ENCODE peak calls at places on chromosomes 16 and 17, in nine cellular contexts. C is endothelial cell, V is BJ, P is Peyer's patch, R is left ventricle myocardium inferior, K is astrocyte of the spinal cord, N is endothelial cell of umbilical vein, T is BE2C, E is RWPE1. S is an unnamed sample.

GRCh38 chr17:81434079-81434478 is 38.8 kb downstream of the BAHCC1 start:
- DNase-seq in C (no peak), V (no peak), P (no peak), R (peak; percentile 46), K (no peak), N (no peak), T (no peak), E (no peak), S (no peak)

GRCh38 chr16:66617010-66617434 is 12.5 kb downstream of the CMTM3 start:
- DNase-seq in C (no peak), V (no peak), P (no peak), R (no peak), K (peak; percentile 54), N (no peak), T (no peak), E (no peak), S (no peak)

GRCh38 chr16:71626018-71626857 is at the start of gene MARVELD3:
- DNase-seq in C (peak; percentile 20), V (no peak), P (peak; percentile 97), R (no peak), K (no peak), N (no peak), T (no peak), E (peak; percentile 91), S (no peak)

GRCh38 chr16:28935333-28935732 is 3.6 kb downstream of the CD19 start:
- DNase-seq in C (no peak), V (no peak), P (no peak), R (no peak), K (no peak), N (no peak), T (no peak), E (no peak), S (no peak)

GRCh38 chr17:34361478-34362061 is 1.5 kb downstream of the CCL1 start:
- DNase-seq in C (peak; percentile 97), V (no peak), P (peak; percentile 83), R (peak; percentile 89), K (peak; percentile 85), N (peak; percentile 93), T (peak; percentile 86), E (peak; percentile 88), S (peak; percentile 27)

GRCh38 chr17:73646409-73647305 is 2.4 kb upstream of the SDK2 start:
- DNase-seq in C (peak; percentile 33), V (no peak), P (no peak), R (no peak), K (no peak), N (no peak), T (peak; percentile 29), E (peak; percentile 20), S (no peak)

GRCh38 chr16:8600144-8600856 is 10.0 kb upstream of the TMEM114 start:
- DNase-seq in C (no peak), V (no peak), P (no peak), R (no peak), K (no peak), N (no peak), T (no peak), E (no peak), S (no peak)

GRCh38 chr16:72677662-72678447 is 370.1 kb downstream of the ZFHX3 start:
- DNase-seq in C (no peak), V (no peak), P (no peak), R (no peak), K (peak; percentile 41), N (no peak), T (no peak), E (no peak), S (no peak)

GRCh38 chr16:843771-844170 is 43.2 kb upstream of the GNG13 start:
- DNase-seq in C (no peak), V (no peak), P (no peak), R (no peak), K (no peak), N (no peak), T (no peak), E (no peak), S (no peak)

GRCh38 chr17:80008383-80008840 is 27.3 kb downstream of the TBC1D16 start:
- DNase-seq in C (peak; percentile 87), V (no peak), P (peak; percentile 90), R (peak; percentile 78), K (peak; percentile 48), N (peak; percentile 54), T (peak; percentile 87), E (peak; percentile 70), S (peak; percentile 65)

GRCh38 chr16:30997887-30998711 is 12.3 kb downstream of the STX1B start:
- DNase-seq in C (no peak), V (peak; percentile 47), P (no peak), R (no peak), K (peak; percentile 77), N (no peak), T (no peak), E (peak; percentile 92), S (no peak)

GRCh38 chr16:72658888-72659717 is 388.8 kb downstream of the ZFHX3 start:
- DNase-seq in C (no peak), V (no peak), P (no peak), R (no peak), K (peak; percentile 15), N (no peak), T (no peak), E (no peak), S (no peak)

GRCh38 chr17:74873874-74874614 is 1.2 kb upstream of the FDXR start:
- DNase-seq in C (no peak), V (no peak), P (no peak), R (no peak), K (no peak), N (peak; percentile 15), T (no peak), E (peak; percentile 36), S (no peak)

GRCh38 chr17:6328279-6328678 is 106.6 kb downstream of the AIPL1 start:
- DNase-seq in C (no peak), V (no peak), P (no peak), R (no peak), K (no peak), N (peak; percentile 33), T (no peak), E (peak; percentile 18), S (no peak)

DNA sequence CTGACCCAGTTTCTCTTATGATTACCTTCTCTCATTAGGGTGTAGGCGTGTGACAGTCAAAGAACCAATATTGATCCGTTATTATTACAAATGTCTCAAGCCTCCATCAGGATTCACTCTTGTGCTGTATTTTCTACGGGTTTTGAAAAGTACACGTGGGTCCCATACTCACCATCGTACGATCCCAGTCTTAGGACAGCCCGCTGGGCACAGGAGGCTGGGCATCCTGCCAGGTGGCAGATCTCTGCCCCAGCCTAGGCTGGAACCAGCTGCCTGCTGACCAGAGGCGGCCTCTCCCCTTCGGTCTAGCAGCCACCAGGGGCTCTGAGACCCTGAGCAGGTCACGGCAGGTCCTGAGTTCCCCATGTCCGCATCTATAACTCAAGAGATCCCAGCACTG is 2.0 kb upstream of the METRNL start:
- DNase-seq in C (no peak), V (no peak), P (no peak), R (no peak), K (no peak), N (no peak), T (no peak), E (no peak), S (no peak)
- TF ChIP-seq CTCF in C (no peak), V (no peak), P (no peak), R (no peak), K (no peak), N (no peak), T (no peak), E (no peak), S (no peak)

DNA sequence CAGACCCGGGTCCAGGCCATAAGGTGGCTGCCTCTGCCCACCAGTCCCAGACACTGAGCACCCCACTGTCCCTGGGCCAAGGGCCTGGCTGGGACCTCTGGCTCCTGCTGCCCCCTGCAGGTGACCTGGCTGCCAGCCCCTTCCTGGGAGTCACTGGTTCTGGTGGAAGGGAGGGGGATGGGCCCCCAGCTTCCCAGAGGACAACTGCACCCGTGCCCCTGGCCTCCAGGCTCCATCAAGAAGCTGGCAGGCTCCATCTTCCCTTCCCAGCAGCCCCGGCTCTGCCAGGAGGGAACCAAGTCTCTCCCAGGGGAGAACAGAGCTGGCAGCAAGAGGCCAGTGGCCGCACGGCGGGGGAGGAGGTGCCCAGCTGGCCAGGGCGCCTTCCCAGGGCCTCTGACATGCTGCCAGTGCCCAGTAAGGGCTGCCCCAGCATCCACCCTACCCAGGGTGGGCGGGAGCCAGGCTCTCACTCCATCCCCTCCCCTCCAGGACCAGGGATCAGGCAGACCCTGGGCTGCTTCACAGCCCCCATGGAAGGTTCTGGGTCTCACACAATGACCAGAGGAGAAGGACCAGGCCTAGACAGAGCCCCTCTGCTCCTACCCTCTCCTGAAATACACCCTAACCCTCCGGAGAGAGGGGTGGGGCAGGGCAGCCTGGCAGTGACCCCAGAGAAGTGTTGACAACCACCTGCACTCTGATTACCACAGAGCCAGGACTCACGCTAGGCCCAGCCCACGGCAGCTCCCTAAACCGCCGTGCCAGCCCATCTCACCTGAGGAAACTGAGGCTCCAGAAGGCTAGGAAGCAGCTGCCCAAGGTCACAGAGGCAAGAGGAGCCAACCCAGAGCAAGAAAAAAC is 3.6 kb downstream of the CLUH start:
- DNase-seq in C (no peak), V (no peak), P (no peak), R (peak; percentile 84), K (no peak), N (no peak), T (peak; percentile 65), E (no peak), S (no peak)
- TF ChIP-seq CTCF in C (peak; percentile 39), V (peak; percentile 45), P (no peak), R (peak; percentile 68), K (peak; percentile 50), N (no peak), T (peak; percentile 52), E (peak; percentile 13), S (no peak)

GRCh38 chr16:19521471-19522368 is at the start of gene GDE1:
- DNase-seq in C (peak; percentile 93), V (no peak), P (peak; percentile 96), R (peak; percentile 96), K (peak; percentile 88), N (peak; percentile 92), T (peak; percentile 97), E (peak; percentile 95), S (peak; percentile 84)
- TF ChIP-seq CTCF in C (no peak), V (peak; percentile 63), P (no peak), R (peak; percentile 29), K (peak; percentile 46), N (no peak), T (peak; percentile 42), E (peak; percentile 26), S (no peak)

GRCh38 chr17:18041776-18042175 is 2.6 kb downstream of the GID4 start:
- DNase-seq in C (no peak), V (peak; percentile 30), P (no peak), R (no peak), K (peak; percentile 13), N (no peak), T (no peak), E (peak; percentile 30), S (no peak)

GRCh38 chr17:18045691-18046090 is 6.5 kb downstream of the GID4 start:
- DNase-seq in C (no peak), V (no peak), P (no peak), R (no peak), K (no peak), N (no peak), T (no peak), E (no peak), S (no peak)

GRCh38 chr17:18044609-18045008 is 5.4 kb downstream of the GID4 start:
- DNase-seq in C (no peak), V (no peak), P (no peak), R (no peak), K (no peak), N (no peak), T (no peak), E (no peak), S (no peak)

GRCh38 chr17:18042969-18043368 is 3.8 kb downstream of the GID4 start:
- DNase-seq in C (no peak), V (no peak), P (no peak), R (no peak), K (no peak), N (no peak), T (no peak), E (no peak), S (no peak)

GRCh38 chr17:18043491-18043890 is 4.3 kb downstream of the GID4 start:
- DNase-seq in C (no peak), V (no peak), P (no peak), R (no peak), K (peak; percentile 28), N (peak; percentile 43), T (no peak), E (no peak), S (no peak)
- TF ChIP-seq CTCF in C (no peak), V (peak; percentile 17), P (no peak), R (peak; percentile 32), K (peak; percentile 26), N (no peak), T (no peak), E (peak; percentile 31), S (no peak)

S was measured in natural killer cell.